ENCODE peak calls at places on chromosomes 12 and 14, in six cellular contexts. B, C, M, D, Z and W are unnamed samples.

GRCh38 chr12:31961137-31961536 is 1.9 kb downstream of the RESF1 start:
- DNase-seq in B (no peak), C (no peak), M (peak), D (no peak), Z (no peak), W (no peak)

GRCh38 chr12:26317942-26318565 is 122.7 kb downstream of the SSPN start:
- DNase-seq in B (no peak), C (no peak), M (peak), D (no peak), Z (no peak), W (no peak)

GRCh38 chr12:6345319-6346071 is 3.6 kb upstream of the TNFRSF1A start:
- DNase-seq in B (no peak), C (no peak), M (peak), D (peak), Z (no peak), W (no peak)

GRCh38 chr12:51335931-51336330 is 10.5 kb downstream of the CELA1 start:
- DNase-seq in B (no peak), C (no peak), M (no peak), D (no peak), Z (no peak), W (no peak)

GRCh38 chr12:71589478-71589881 is 74.2 kb downstream of the ZFC3H1 start:
- DNase-seq in B (no peak), C (no peak), M (peak), D (no peak), Z (no peak), W (no peak)

GRCh38 chr12:114013601-114014345 is 47.6 kb upstream of the RBM19 start:
- DNase-seq in B (peak), C (peak), M (peak), D (no peak), Z (no peak), W (no peak)

GRCh38 chr12:27342551-27342950 is 9.9 kb downstream of the BMAL2 start:
- DNase-seq in B (no peak), C (no peak), M (peak), D (no peak), Z (no peak), W (no peak)

GRCh38 chr12:7395950-7396349 is 48.0 kb downstream of the CD163L1 start:
- DNase-seq in B (no peak), C (no peak), M (peak), D (no peak), Z (no peak), W (no peak)

GRCh38 chr14:91575469-91576208 is 65.5 kb upstream of the PPP4R3A start:
- DNase-seq in B (no peak), C (no peak), M (peak), D (no peak), Z (no peak), W (no peak)

GRCh38 chr12:89040146-89040964 is 311.9 kb downstream of the DUSP6 start:
- DNase-seq in B (no peak), C (no peak), M (peak), D (peak), Z (peak), W (peak)

GRCh38 chr14:102144914-102145313 is 5.2 kb downstream of the WDR20 start:
- DNase-seq in B (no peak), C (no peak), M (no peak), D (no peak), Z (no peak), W (no peak)

GRCh38 chr12:14952295-14952995 is 9.0 kb downstream of the ARHGDIB start:
- DNase-seq in B (peak), C (peak), M (peak), D (peak), Z (no peak), W (peak)

GRCh38 chr12:76927170-76927784 is 48.5 kb upstream of the CSRP2 start:
- DNase-seq in B (no peak), C (no peak), M (peak), D (no peak), Z (no peak), W (no peak)

GRCh38 chr12:83015390-83016225 is 328.9 kb downstream of the TMTC2 start:
- DNase-seq in B (no peak), C (no peak), M (no peak), D (peak), Z (no peak), W (no peak)

GRCh38 chr14:31926123-31926522 is 151.0 kb upstream of the ARHGAP5 start:
- DNase-seq in B (peak), C (peak), M (peak), D (no peak), Z (no peak), W (peak)